ENCODE peak calls at places on chromosome 19, in five cellular contexts. E is ovary; A is stimulated activated CD8-positive, alpha-beta memory T cell treated with anti-CD3 and anti-CD28 coated beads, Interleukin-2, amount 100 ng/mL, for 48 hours; H is vagina; P is LHCN-M2. G is an unnamed sample.

GRCh38 chr19:10858204-10858828 is 10.1 kb downstream of the C19orf38 start:
- DNase-seq in A (peak), E (no peak), H (no peak), P (no peak), G (peak)

GRCh38 chr19:55080121-55080914 is 4.6 kb downstream of the EPS8L1 start:
- DNase-seq in P (peak), E (no peak), A (peak), H (no peak), G (peak)

GRCh38 chr19:29624489-29625210 is 18.6 kb downstream of the POP4 start:
- DNase-seq in P (no peak), E (no peak), A (no peak), H (no peak), G (no peak)

GRCh38 chr19:55345818-55346724 is 6.4 kb downstream of the KMT5C start:
- DNase-seq in E (peak), H (no peak), A (no peak), P (peak), G (no peak)

GRCh38 chr19:52891336-52891735 is 6.1 kb downstream of the ZNF320 start:
- DNase-seq in P (no peak), H (no peak), E (no peak), A (no peak), G (no peak)

GRCh38 chr19:2034729-2035589 is 16.1 kb downstream of the MKNK2 start:
- DNase-seq in E (peak), P (peak), H (no peak), A (peak), G (no peak)

GRCh38 chr19:1259873-1260748 is 9.0 kb upstream of the CIRBP start:
- DNase-seq in P (no peak), A (no peak), E (no peak), H (no peak), G (peak)

GRCh38 chr19:45161715-45162463 is 1.1 kb upstream of the NKPD1 start:
- DNase-seq in E (no peak), P (no peak), A (no peak), H (no peak), G (peak)

GRCh38 chr19:49889687-49890348 is 6.9 kb downstream of the IL4I1 start:
- DNase-seq in A (peak), H (no peak), P (peak), E (peak), G (peak)

GRCh38 chr19:33798701-33799111 is 2.0 kb downstream of the KCTD15 start:
- DNase-seq in A (no peak), P (no peak), E (peak), H (no peak), G (peak)

GRCh38 chr19:45355402-45355801 is 14.9 kb downstream of the KLC3 start:
- DNase-seq in P (no peak), H (no peak), A (no peak), E (no peak), G (no peak)

GRCh38 chr19:49883094-49883493 is 5.6 kb downstream of the TBC1D17 start:
- DNase-seq in H (no peak), E (no peak), P (no peak), A (no peak), G (no peak)

GRCh38 chr19:52691737-52692136 is 43.1 kb downstream of the ZNF611 start:
- DNase-seq in P (no peak), H (no peak), A (no peak), E (no peak), G (no peak)

GRCh38 chr19:49497047-49497789 is 984 bp downstream of the RPS11 start:
- DNase-seq in E (no peak), P (peak), A (peak), H (no peak), G (peak)

GRCh38 chr19:10120538-10121198 is 969 bp upstream of the EIF3G start:
- DNase-seq in P (peak), A (no peak), E (peak), H (no peak), G (peak)

GRCh38 chr19:18833849-18834643 is 2.3 kb downstream of the UPF1 start:
- DNase-seq in A (no peak), E (no peak), P (no peak), H (no peak), G (peak)

GRCh38 chr19:46731007-46731501 is 14.1 kb upstream of the PRKD2 start:
- DNase-seq in H (no peak), A (no peak), P (peak), E (no peak), G (peak)

GRCh38 chr19:54271106-54271505 is 9.8 kb downstream of the LILRB2 start:
- DNase-seq in H (no peak), A (no peak), P (no peak), E (no peak), G (no peak)

GRCh38 chr19:50673118-50673517 is 23.9 kb downstream of the C19orf81 start:
- DNase-seq in E (no peak), A (no peak), H (no peak), P (no peak), G (no peak)

GRCh38 chr19:49356382-49356781 is 5.8 kb downstream of the TEAD2 start:
- DNase-seq in P (no peak), A (no peak), E (no peak), H (no peak), G (peak)

GRCh38 chr19:5447700-5448311 is 7.4 kb upstream of the ZNRF4 start:
- DNase-seq in H (no peak), E (no peak), P (peak), A (no peak), G (no peak)

GRCh38 chr19:5880196-5880595 is 9.9 kb upstream of the FUT5 start:
- DNase-seq in P (no peak), A (no peak), H (no peak), E (no peak), G (no peak)

GRCh38 chr19:31303262-31303815 is 45.9 kb downstream of the TSHZ3 start:
- DNase-seq in P (no peak), H (no peak), A (no peak), E (no peak), G (no peak)

GRCh38 chr19:55703790-55704215 is 28.8 kb downstream of the EPN1 start:
- DNase-seq in H (no peak), E (peak), A (peak), P (no peak), G (peak)

GRCh38 chr19:5913739-5914357 is at the start of gene CAPS:
- DNase-seq in P (peak), H (no peak), A (no peak), E (no peak), G (no peak)

GRCh38 chr19:17128820-17129219 is 53.2 kb downstream of the MYO9B start:
- DNase-seq in E (no peak), H (no peak), P (no peak), A (no peak), G (no peak)

GRCh38 chr19:3138268-3138667 is 2.4 kb downstream of the GNA15 start:
- DNase-seq in H (no peak), A (no peak), P (no peak), E (no peak), G (no peak)

GRCh38 chr19:55494172-55494761 is 6.0 kb downstream of the SSC5D start:
- DNase-seq in H (no peak), A (no peak), P (no peak), E (peak), G (no peak)

GRCh38 chr19:35773020-35773809 is 2.1 kb upstream of the ARHGAP33 start:
- DNase-seq in E (no peak), P (peak), H (no peak), A (no peak), G (no peak)

GRCh38 chr19:33143897-33144405 is 12.0 kb downstream of the WDR88 start:
- DNase-seq in P (peak), E (peak), H (no peak), A (peak), G (peak)

GRCh38 chr19:34985249-34986022 is 14.7 kb upstream of the GRAMD1A start:
- DNase-seq in H (no peak), E (no peak), P (no peak), A (no peak), G (peak)

GRCh38 chr19:50969413-50969760 is at the start of gene KLK6:
- DNase-seq in A (no peak), P (no peak), H (no peak), E (no peak), G (no peak)

GRCh38 chr19:22545751-22546150 is 88.4 kb upstream of the ZNF492 start:
- DNase-seq in E (peak), P (peak), H (no peak), A (peak), G (no peak)

GRCh38 chr19:24078688-24079087 is 8.3 kb upstream of the ZNF254 start:
- DNase-seq in A (no peak), E (no peak), P (no peak), H (peak), G (no peak)

GRCh38 chr19:37855098-37855497 is 51.3 kb downstream of the WDR87 start:
- DNase-seq in E (no peak), H (no peak), A (peak), P (no peak), G (peak)

GRCh38 chr19:13622727-13623126 is 116.4 kb upstream of the CACNA1A start:
- DNase-seq in E (no peak), A (no peak), P (no peak), H (no peak), G (no peak)

GRCh38 chr19:42352216-42352892 is 26.9 kb downstream of the MEGF8 start:
- DNase-seq in E (no peak), P (peak), A (no peak), H (no peak), G (no peak)

GRCh38 chr19:29630661-29631060 is 24.6 kb downstream of the POP4 start:
- DNase-seq in E (no peak), H (no peak), P (peak), A (no peak), G (no peak)

GRCh38 chr19:4575978-4576933 is 16.8 kb upstream of the SEMA6B start:
- DNase-seq in P (peak), H (no peak), A (peak), E (peak), G (peak)

GRCh38 chr19:43503501-43504425 is 783 bp downstream of the PHLDB3 start:
- DNase-seq in H (no peak), E (peak), P (peak), A (peak), G (peak)

G was measured in endothelial cell of umbilical vein.